ENCODE peak calls at places on chromosomes 13 and 19, in four cellular contexts. One of them, this sample, is unnamed.

GRCh38 chr13:88459335-88459734 is 788.2 kb downstream of the SLITRK5 start:
- DNase-seq in fibroblast of mammary gland: no peak
- DNase-seq in body of pancreas: no peak
- DNase-seq in ACHN: no peak
- DNase-seq in this sample: no peak

GRCh38 chr19:13211426-13212308 is 61.5 kb downstream of the IER2 start:
- DNase-seq in body of pancreas: no peak
- DNase-seq in fibroblast of mammary gland: no peak
- DNase-seq in ACHN: no peak
- DNase-seq in this sample: no peak

GRCh38 chr19:14494451-14494850 is 1.5 kb downstream of the GIPC1 start:
- DNase-seq in ACHN: no peak
- DNase-seq in fibroblast of mammary gland: no peak
- DNase-seq in body of pancreas: no peak
- DNase-seq in this sample: no peak

GRCh38 chr13:43908156-43909126 is 28.7 kb downstream of the LACC1 start:
- DNase-seq in body of pancreas: peak; percentile 33
- DNase-seq in ACHN: peak; percentile 49
- DNase-seq in fibroblast of mammary gland: peak; percentile 66
- DNase-seq in this sample: no peak

GRCh38 chr13:48275507-48275906 is 28.0 kb upstream of the RB1 start:
- DNase-seq in body of pancreas: no peak
- DNase-seq in ACHN: no peak
- DNase-seq in fibroblast of mammary gland: peak; percentile 31
- DNase-seq in this sample: no peak

GRCh38 chr19:56670961-56671612 is 470 bp downstream of the ZNF835 start:
- DNase-seq in fibroblast of mammary gland: no peak
- DNase-seq in ACHN: no peak
- DNase-seq in body of pancreas: peak; percentile 24
- DNase-seq in this sample: no peak

GRCh38 chr13:84400711-84401110 is 518.4 kb upstream of the SLITRK1 start:
- DNase-seq in ACHN: no peak
- DNase-seq in fibroblast of mammary gland: peak; percentile 93
- DNase-seq in body of pancreas: no peak
- DNase-seq in this sample: no peak

GRCh38 chr19:17842663-17843313 is 5.0 kb downstream of the JAK3 start:
- DNase-seq in fibroblast of mammary gland: no peak
- DNase-seq in body of pancreas: no peak
- DNase-seq in ACHN: no peak
- DNase-seq in this sample: no peak

GRCh38 chr13:111431241-111431640 is 110.8 kb downstream of the TEX29 start:
- DNase-seq in ACHN: no peak
- DNase-seq in fibroblast of mammary gland: no peak
- DNase-seq in body of pancreas: no peak
- DNase-seq in this sample: no peak

GRCh38 chr13:32314968-32315254 is 252 bp downstream of the ZAR1L start:
- DNase-seq in fibroblast of mammary gland: peak; percentile 72
- DNase-seq in body of pancreas: peak; percentile 24
- DNase-seq in ACHN: peak; percentile 36
- DNase-seq in this sample: no peak

GRCh38 chr13:83878691-83879410 is 3.4 kb downstream of the SLITRK1 start:
- DNase-seq in fibroblast of mammary gland: no peak
- DNase-seq in ACHN: no peak
- DNase-seq in body of pancreas: no peak
- DNase-seq in this sample: no peak

GRCh38 chr19:44706506-44707236 is 7.7 kb downstream of the CEACAM16 start:
- DNase-seq in ACHN: no peak
- DNase-seq in body of pancreas: no peak
- DNase-seq in fibroblast of mammary gland: no peak
- DNase-seq in this sample: no peak

GRCh38 chr19:42074513-42075363 is 1.2 kb upstream of the ZNF574 start:
- DNase-seq in body of pancreas: no peak
- DNase-seq in ACHN: peak; percentile 29
- DNase-seq in fibroblast of mammary gland: peak; percentile 28
- DNase-seq in this sample: no peak

GRCh38 chr19:40175820-40176219 is 15.4 kb upstream of the MAP3K10 start:
- DNase-seq in ACHN: no peak
- DNase-seq in body of pancreas: no peak
- DNase-seq in fibroblast of mammary gland: no peak
- DNase-seq in this sample: no peak

GRCh38 chr13:113110852-113111315 is 5.3 kb downstream of the F7 start:
- DNase-seq in body of pancreas: no peak
- DNase-seq in ACHN: no peak
- DNase-seq in fibroblast of mammary gland: no peak
- DNase-seq in this sample: no peak

GRCh38 chr13:50678464-50679162 is 164.9 kb downstream of the DLEU7 start:
- DNase-seq in body of pancreas: no peak
- DNase-seq in ACHN: peak; percentile 5
- DNase-seq in fibroblast of mammary gland: peak; percentile 88
- DNase-seq in this sample: no peak

GRCh38 chr13:72221276-72221962 is 354.4 kb upstream of the DACH1 start:
- DNase-seq in fibroblast of mammary gland: no peak
- DNase-seq in ACHN: peak; percentile 44
- DNase-seq in body of pancreas: peak; percentile 60
- DNase-seq in this sample: peak; percentile 37

GRCh38 chr19:47438793-47439220 is 19.5 kb upstream of the MEIS3 start:
- DNase-seq in ACHN: no peak
- DNase-seq in fibroblast of mammary gland: no peak
- DNase-seq in body of pancreas: no peak
- DNase-seq in this sample: no peak

GRCh38 chr19:38519988-38520387 is 86.5 kb downstream of the RYR1 start:
- DNase-seq in fibroblast of mammary gland: no peak
- DNase-seq in ACHN: no peak
- DNase-seq in body of pancreas: no peak
- DNase-seq in this sample: no peak

GRCh38 chr19:6501740-6502648 is at the start of gene TUBB4A:
- DNase-seq in ACHN: peak; percentile 26
- DNase-seq in body of pancreas: peak; percentile 31
- DNase-seq in fibroblast of mammary gland: no peak
- DNase-seq in this sample: no peak

GRCh38 chr13:106182404-106182803 is 353.1 kb downstream of the EFNB2 start:
- DNase-seq in body of pancreas: no peak
- DNase-seq in ACHN: peak; percentile 43
- DNase-seq in fibroblast of mammary gland: peak; percentile 95
- DNase-seq in this sample: no peak

GRCh38 chr13:35723820-35724219 is 247.3 kb upstream of the MAB21L1 start:
- DNase-seq in ACHN: no peak
- DNase-seq in fibroblast of mammary gland: peak; percentile 70
- DNase-seq in body of pancreas: no peak
- DNase-seq in this sample: no peak

GRCh38 chr13:57673197-57673596 is 41.7 kb downstream of the PCDH17 start:
- DNase-seq in ACHN: no peak
- DNase-seq in body of pancreas: peak; percentile 9
- DNase-seq in fibroblast of mammary gland: no peak
- DNase-seq in this sample: no peak

GRCh38 chr13:110518571-110518970 is 43.0 kb downstream of the RAB20 start:
- DNase-seq in body of pancreas: no peak
- DNase-seq in ACHN: no peak
- DNase-seq in fibroblast of mammary gland: no peak
- DNase-seq in this sample: no peak

GRCh38 chr13:51821666-51822065 is 17.7 kb upstream of the DHRS12 start:
- DNase-seq in body of pancreas: no peak
- DNase-seq in ACHN: no peak
- DNase-seq in fibroblast of mammary gland: no peak
- DNase-seq in this sample: no peak

GRCh38 chr13:26465514-26465913 is 92.0 kb upstream of the WASF3 start:
- DNase-seq in fibroblast of mammary gland: no peak
- DNase-seq in body of pancreas: no peak
- DNase-seq in ACHN: no peak
- DNase-seq in this sample: no peak

GRCh38 chr19:23071087-23071511 is 45.7 kb upstream of the ZNF730 start:
- DNase-seq in body of pancreas: no peak
- DNase-seq in fibroblast of mammary gland: peak; percentile 7
- DNase-seq in ACHN: no peak
- DNase-seq in this sample: no peak

GRCh38 chr19:35692010-35692409 is 12.3 kb upstream of the ZBTB32 start:
- DNase-seq in ACHN: no peak
- DNase-seq in fibroblast of mammary gland: no peak
- DNase-seq in body of pancreas: no peak
- DNase-seq in this sample: no peak

GRCh38 chr19:14115761-14116160 is 1.8 kb downstream of the PRKACA start:
- DNase-seq in ACHN: no peak
- DNase-seq in body of pancreas: no peak
- DNase-seq in fibroblast of mammary gland: no peak
- DNase-seq in this sample: no peak

GRCh38 chr19:55483681-55484361 is 1.2 kb upstream of the NAT14 start:
- DNase-seq in body of pancreas: no peak
- DNase-seq in ACHN: no peak
- DNase-seq in fibroblast of mammary gland: no peak
- DNase-seq in this sample: no peak

GRCh38 chr19:16660763-16661479 is at the start of gene TMEM38A:
- DNase-seq in body of pancreas: peak; percentile 50
- DNase-seq in fibroblast of mammary gland: no peak
- DNase-seq in ACHN: peak; percentile 29
- DNase-seq in this sample: peak; percentile 19

GRCh38 chr19:43578787-43579186 is 3.2 kb downstream of the PINLYP start:
- DNase-seq in body of pancreas: no peak
- DNase-seq in ACHN: no peak
- DNase-seq in fibroblast of mammary gland: no peak
- DNase-seq in this sample: no peak

GRCh38 chr19:47444388-47444821 is 25.1 kb upstream of the MEIS3 start:
- DNase-seq in ACHN: no peak
- DNase-seq in fibroblast of mammary gland: no peak
- DNase-seq in body of pancreas: no peak
- DNase-seq in this sample: peak; percentile 74

GRCh38 chr19:31350033-31350692 is 927 bp upstream of the TSHZ3 start:
- DNase-seq in body of pancreas: no peak
- DNase-seq in ACHN: peak; percentile 36
- DNase-seq in fibroblast of mammary gland: no peak
- DNase-seq in this sample: peak; percentile 43

GRCh38 chr19:47469719-47470118 is 2.0 kb downstream of the SLC8A2 start:
- DNase-seq in body of pancreas: no peak
- DNase-seq in ACHN: no peak
- DNase-seq in fibroblast of mammary gland: no peak
- DNase-seq in this sample: no peak

GRCh38 chr19:10510301-10510802 is 6.9 kb downstream of the S1PR5 start:
- DNase-seq in ACHN: peak; percentile 13
- DNase-seq in fibroblast of mammary gland: no peak
- DNase-seq in body of pancreas: no peak
- DNase-seq in this sample: peak; percentile 57

GRCh38 chr13:114259974-114260373 is 21.4 kb upstream of the UPF3A start:
- DNase-seq in ACHN: no peak
- DNase-seq in fibroblast of mammary gland: no peak
- DNase-seq in body of pancreas: peak; percentile 41
- DNase-seq in this sample: no peak

GRCh38 chr13:42740753-42741152 is 40.6 kb upstream of the FAM216B start:
- DNase-seq in body of pancreas: peak; percentile 67
- DNase-seq in ACHN: peak; percentile 2
- DNase-seq in fibroblast of mammary gland: no peak
- DNase-seq in this sample: peak; percentile 43

GRCh38 chr19:52336976-52337375 is 933 bp downstream of the ZNF610 start:
- DNase-seq in body of pancreas: no peak
- DNase-seq in ACHN: no peak
- DNase-seq in fibroblast of mammary gland: peak; percentile 9
- DNase-seq in this sample: no peak